ENCODE peak calls at places on chromosomes 16 and 17, in ten cellular contexts. O is PC-3, Y is left ventricle myocardium inferior, W is ovary, R is lower lobe of right lung, X is cardiac fibroblast, N is sigmoid colon, F is fibroblast of villous mesenchyme, Z is mucosa of descending colon, P is cardiac muscle cell. D is an unnamed sample.

GRCh38 chr17:2905269-2905668 is 109.0 kb downstream of the RAP1GAP2 start:
- DNase-seq in Y (peak), F (no peak), P (no peak), R (no peak), W (no peak), O (no peak), Z (no peak), X (no peak), N (no peak), D (no peak)

GRCh38 chr16:55001931-55002330 is 71.3 kb downstream of the IRX5 start:
- DNase-seq in P (peak), F (no peak), Z (no peak), Y (no peak), X (peak), R (no peak), O (no peak), N (no peak), W (no peak), D (no peak)

GRCh38 chr16:50735629-50736122 is 6.2 kb upstream of the CYLD start:
- DNase-seq in F (no peak), X (no peak), N (no peak), P (no peak), Z (no peak), W (no peak), Y (no peak), O (no peak), R (no peak), D (no peak)

GRCh38 chr16:84356591-84357116 is 11.7 kb upstream of the ATP2C2 start:
- DNase-seq in X (no peak), N (no peak), O (peak), Z (peak), P (no peak), R (no peak), F (no peak), W (no peak), Y (no peak), D (no peak)

GRCh38 chr17:79065105-79065670 is 9.4 kb upstream of the ENGASE start:
- DNase-seq in Z (peak), P (peak), N (peak), R (no peak), W (no peak), O (peak), Y (no peak), X (peak), F (peak), D (no peak)

GRCh38 chr16:30541502-30542329 is 7.1 kb upstream of the ZNF747 start:
- DNase-seq in W (no peak), N (no peak), O (peak), P (peak), F (peak), Z (no peak), X (peak), R (no peak), Y (no peak), D (no peak)

GRCh38 chr16:11406177-11406560 is 60.9 kb downstream of the RMI2 start:
- DNase-seq in Y (no peak), F (no peak), X (no peak), Z (no peak), W (no peak), O (no peak), R (no peak), P (no peak), N (no peak), D (no peak)

GRCh38 chr17:31321971-31322370 is 549 bp upstream of the EVI2A start:
- DNase-seq in P (no peak), F (no peak), Z (no peak), R (no peak), W (no peak), N (no peak), X (no peak), O (no peak), Y (no peak), D (no peak)

GRCh38 chr16:87266846-87267245 is 50.3 kb downstream of the C16orf95 start:
- DNase-seq in Z (no peak), W (no peak), F (peak), R (no peak), Y (no peak), P (no peak), N (no peak), O (no peak), X (no peak), D (no peak)

GRCh38 chr16:22092143-22092933 is at the start of gene VWA3A:
- DNase-seq in N (no peak), X (peak), Z (no peak), O (no peak), W (no peak), R (no peak), Y (no peak), P (peak), F (peak), D (peak)

GRCh38 chr16:81869326-81869725 is 90.2 kb downstream of the PLCG2 start:
- DNase-seq in Z (no peak), O (no peak), F (no peak), P (no peak), Y (no peak), W (no peak), X (no peak), R (no peak), N (no peak), D (no peak)

GRCh38 chr17:45320349-45320930 is 3.6 kb upstream of the MAP3K14 start:
- DNase-seq in Z (no peak), Y (no peak), P (no peak), O (peak), R (peak), F (peak), N (no peak), W (no peak), X (peak), D (no peak)

GRCh38 chr16:82331397-82331796 is 161.4 kb upstream of the MPHOSPH6 start:
- DNase-seq in R (no peak), O (no peak), P (no peak), X (no peak), W (no peak), Z (no peak), Y (no peak), F (no peak), N (no peak), D (no peak)

GRCh38 chr17:7383742-7384488 is 3.0 kb downstream of the TNK1 start:
- DNase-seq in W (no peak), F (peak), X (no peak), Z (peak), O (no peak), P (peak), R (peak), Y (peak), N (peak), D (no peak)

GRCh38 chr17:258045-258734 is 76.7 kb upstream of the DOC2B start:
- DNase-seq in P (no peak), R (peak), N (peak), O (no peak), Y (no peak), F (no peak), X (no peak), Z (no peak), W (no peak), D (no peak)

DNA sequence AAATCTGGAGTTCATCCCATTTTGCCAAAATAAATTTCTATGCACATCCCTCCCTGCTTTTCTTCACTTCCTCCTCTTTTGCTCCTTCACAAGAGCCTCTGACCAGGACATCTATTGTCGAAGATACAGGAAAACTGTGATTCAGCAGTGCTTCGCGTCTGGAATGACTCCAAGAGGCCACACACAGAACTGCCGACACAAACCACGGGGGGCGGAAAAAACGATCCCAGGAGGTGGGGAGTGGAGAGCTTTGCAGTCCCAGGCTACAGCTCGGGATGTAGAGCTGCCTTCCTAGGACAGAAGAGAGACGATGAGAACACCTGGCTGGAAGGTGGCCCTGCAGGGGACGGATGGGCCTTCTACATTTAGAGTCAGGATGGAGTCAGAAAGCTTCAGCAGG is 102.8 kb downstream of the XYLT1 start:
- DNase-seq in X (peak), R (no peak), Z (no peak), F (peak), N (peak), Y (no peak), P (peak), O (no peak), W (no peak), D (no peak)
- TF ChIP-seq CTCF in X (peak), R (no peak), Z (no peak), F (peak), N (peak), Y (no peak), P (peak), O (no peak), W (no peak), D (no peak)

GRCh38 chr16:4795828-4796572 is 831 bp downstream of the SMIM22 start:
- DNase-seq in P (no peak), F (no peak), W (no peak), Z (peak), O (no peak), Y (no peak), N (no peak), R (no peak), X (no peak), D (no peak)

GRCh38 chr16:4797805-4798252 is 2.7 kb downstream of the SMIM22 start:
- DNase-seq in R (no peak), P (no peak), Y (no peak), Z (no peak), X (no peak), N (no peak), W (no peak), F (no peak), O (no peak), D (no peak)

GRCh38 chr16:4796982-4797804 is 2.0 kb downstream of the SMIM22 start:
- DNase-seq in O (no peak), W (no peak), N (no peak), R (no peak), Y (no peak), X (no peak), P (no peak), F (no peak), Z (peak), D (no peak)

GRCh38 chr16:4792951-4793513 is 2.1 kb upstream of the SMIM22 start:
- DNase-seq in P (no peak), F (no peak), Y (no peak), R (no peak), N (no peak), Z (no peak), O (no peak), X (no peak), W (no peak), D (no peak)

DNA sequence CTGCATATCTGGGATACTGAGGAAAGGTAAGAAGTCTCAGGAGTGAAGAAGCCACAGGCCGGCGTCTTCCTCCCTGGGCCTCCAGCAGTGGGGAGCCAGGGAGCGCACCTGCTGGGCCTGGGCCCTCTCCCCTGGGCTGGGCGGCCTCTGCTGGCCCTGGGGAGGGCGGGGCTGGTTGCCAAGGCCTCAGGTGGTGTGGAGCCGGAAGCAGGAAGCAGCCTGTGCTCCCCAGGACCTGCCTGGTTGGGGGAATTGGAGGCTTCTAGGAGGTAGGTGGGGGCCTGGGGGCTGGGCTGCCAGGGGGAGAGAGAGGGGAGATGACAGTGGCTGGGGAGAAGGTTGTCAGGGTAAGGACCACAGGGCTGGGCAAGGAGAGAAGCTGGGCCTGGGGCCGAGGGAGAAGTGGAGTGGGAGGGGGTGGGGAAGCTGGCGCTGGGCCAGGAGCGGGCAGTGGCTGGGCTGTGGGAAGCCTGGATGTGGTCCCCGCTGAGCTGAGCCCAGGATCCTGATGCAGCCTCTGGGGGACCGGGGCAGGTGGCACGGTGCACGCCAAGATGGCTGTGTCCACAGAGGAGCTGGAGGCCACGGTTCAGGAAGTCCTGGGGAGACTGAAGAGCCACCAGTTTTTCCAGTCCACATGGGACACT is at the start of gene SMIM22:
- DNase-seq in F (no peak), Z (peak), Y (no peak), R (peak), O (no peak), W (no peak), X (no peak), P (no peak), N (no peak), D (no peak)
- H3K4me3 ChIP-seq in F (no peak), Z (peak), Y (no peak), R (peak), O (no peak), W (no peak), X (no peak), P (no peak), N (no peak), D (no peak)

DNA sequence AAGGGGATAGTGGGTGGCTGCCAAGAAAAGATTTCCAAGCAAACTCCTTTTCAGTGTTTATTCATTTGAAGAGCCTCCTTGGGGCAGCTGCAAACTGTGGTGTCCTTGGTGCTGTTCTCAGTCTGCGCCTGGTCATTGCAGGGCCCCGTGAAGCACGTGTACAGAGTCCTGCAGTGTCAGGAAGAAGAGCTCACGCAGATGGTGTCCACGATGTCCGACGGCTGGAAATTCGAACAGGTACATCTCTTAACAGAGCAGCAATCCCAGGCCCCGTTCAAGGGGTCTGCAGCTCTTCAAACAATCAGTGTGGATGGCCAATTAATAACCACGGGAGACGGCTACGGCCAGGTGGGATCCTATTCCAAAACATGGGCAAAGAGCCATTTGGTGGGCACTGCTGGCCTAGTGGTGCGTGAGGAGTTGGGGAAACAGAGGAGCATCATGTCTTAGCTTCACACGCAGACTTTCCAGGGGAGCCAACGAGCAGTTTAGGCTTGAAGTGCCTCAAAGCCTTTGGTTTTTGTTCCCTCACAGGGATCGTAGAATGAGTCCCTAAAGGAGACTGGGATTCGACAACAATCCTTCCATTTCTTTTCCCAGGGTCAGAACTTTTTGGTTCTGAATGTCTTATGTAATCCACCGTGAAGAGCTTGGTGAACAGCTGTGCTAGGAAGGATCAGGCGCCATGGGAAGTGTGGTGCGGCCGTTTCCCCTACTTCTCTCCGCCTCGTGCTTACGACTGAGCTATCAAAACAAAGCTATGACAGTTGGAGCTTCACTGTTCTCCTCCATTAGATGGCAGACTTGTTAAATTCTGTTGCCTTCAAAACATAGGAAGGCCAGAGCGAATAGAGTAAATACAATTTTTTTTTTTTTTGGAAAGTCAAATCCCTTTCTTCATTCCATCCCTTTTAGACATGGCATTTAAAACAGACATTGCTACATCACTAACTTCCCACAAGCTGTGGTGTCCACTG is 12.6 kb downstream of the KCTD2 start:
- DNase-seq in X (peak), O (peak), Z (no peak), P (peak), N (peak), Y (peak), R (no peak), F (peak), W (peak), D (no peak)
- TF ChIP-seq CTCF in X (peak), O (peak), Z (no peak), P (peak), N (peak), Y (peak), R (peak), F (peak), W (peak), D (peak)

DNA sequence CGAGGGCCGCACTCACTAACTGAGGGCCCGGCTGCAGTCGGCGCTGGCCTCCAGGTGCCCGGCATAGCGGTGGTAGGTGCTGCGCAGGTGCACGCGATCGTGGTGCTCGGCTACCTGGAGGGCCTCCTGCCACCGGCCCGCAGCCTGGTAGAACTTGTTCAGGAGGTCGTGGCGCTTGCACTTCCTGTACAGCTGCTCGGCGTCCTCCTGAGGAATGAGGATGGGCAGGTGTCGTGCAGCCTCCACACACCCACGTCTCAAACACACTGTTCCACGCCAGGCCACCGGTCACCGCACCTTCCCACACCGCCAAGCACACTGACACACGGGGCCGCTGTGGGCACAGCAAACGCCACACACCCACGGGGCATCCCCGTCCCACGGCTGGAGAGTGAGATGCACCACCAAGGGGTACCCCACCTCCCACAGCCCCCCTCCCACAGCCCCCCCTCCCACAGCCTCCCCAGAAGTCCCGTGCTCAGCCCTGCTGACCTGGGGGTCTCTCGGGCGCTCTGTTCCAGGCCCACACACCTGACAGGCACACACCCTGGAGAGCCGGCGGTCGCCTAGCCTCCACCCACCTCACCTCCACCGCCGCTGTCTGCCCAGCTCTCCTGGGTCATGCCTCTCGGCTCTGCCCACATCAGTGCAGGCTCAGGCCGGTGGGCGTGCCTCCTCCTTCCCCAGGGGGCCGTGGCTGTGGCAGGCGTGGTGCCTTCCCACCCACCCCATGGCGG is 7.4 kb upstream of the TMEM204 start:
- DNase-seq in Y (no peak), X (no peak), R (no peak), P (no peak), W (no peak), O (no peak), Z (no peak), N (no peak), F (no peak), D (no peak)
- H3K4me3 ChIP-seq in Y (no peak), X (no peak), R (no peak), P (no peak), W (no peak), O (no peak), Z (no peak), N (no peak), F (no peak), D (no peak)

GRCh38 chr17:74452841-74453661 is 13.4 kb upstream of the CD300A start:
- DNase-seq in F (no peak), Y (no peak), O (no peak), X (no peak), W (peak), Z (peak), R (no peak), P (no peak), N (no peak), D (no peak)

GRCh38 chr17:74454197-74455024 is 12.0 kb upstream of the CD300A start:
- DNase-seq in P (peak), W (peak), Z (peak), N (peak), R (peak), Y (peak), F (peak), O (no peak), X (peak), D (peak)

GRCh38 chr17:74455025-74455585 is 11.3 kb upstream of the CD300A start:
- DNase-seq in O (no peak), R (no peak), Y (no peak), P (no peak), W (peak), F (no peak), Z (peak), X (no peak), N (no peak), D (no peak)

GRCh38 chr17:74452027-74452840 is 14.2 kb upstream of the CD300A start:
- DNase-seq in Z (peak), R (no peak), F (no peak), N (no peak), X (no peak), W (peak), O (no peak), P (no peak), Y (no peak), D (no peak)

GRCh38 chr17:74453665-74454196 is 12.7 kb upstream of the CD300A start:
- DNase-seq in R (no peak), O (peak), Z (peak), X (no peak), W (no peak), N (no peak), P (no peak), Y (no peak), F (no peak), D (no peak)
- TF ChIP-seq CTCF in R (no peak), O (no peak), Z (peak), X (no peak), W (no peak), N (no peak), P (no peak), Y (no peak), F (no peak), D (no peak)

D was measured in retinal pigment epithelial cell.